ENCODE peak calls at places on chromosomes 1 and 21, in six cellular contexts. D is psoas muscle, G is heart right ventricle, M is glutamatergic neuron, R is sigmoid colon, B is Panc1. F is an unnamed sample.
A peak's percentile ranks its signal among the peaks of the same experiment; 100 is the strongest.

GRCh38 chr1:47439151-47440051 is 1.6 kb downstream of the FOXD2 start:
- DNase-seq in B (no peak), M (peak; percentile 49), G (no peak), D (no peak), R (no peak), F (no peak)

GRCh38 chr1:23237516-23237915 is 20.2 kb upstream of the HTR1D start:
- DNase-seq in M (no peak), G (no peak), D (no peak), R (no peak), B (no peak), F (no peak)

GRCh38 chr1:112544753-112545152 is 36.0 kb downstream of the WNT2B start:
- DNase-seq in G (no peak), B (no peak), R (no peak), M (no peak), D (no peak), F (no peak)

GRCh38 chr1:74686941-74687340 is 13.3 kb upstream of the ERICH3 start:
- DNase-seq in M (peak; percentile 66), G (no peak), R (no peak), B (no peak), D (no peak), F (no peak)

GRCh38 chr1:150789396-150789795 is 18.7 kb downstream of the CTSK start:
- DNase-seq in M (no peak), B (no peak), G (no peak), R (no peak), D (no peak), F (no peak)

GRCh38 chr1:85142753-85143152 is 58.1 kb downstream of the SYDE2 start:
- DNase-seq in G (peak; percentile 73), M (no peak), R (no peak), B (no peak), D (no peak), F (no peak)

GRCh38 chr1:14983277-14983676 is 170.3 kb upstream of the TMEM51 start:
- DNase-seq in M (no peak), B (no peak), D (no peak), G (no peak), R (no peak), F (no peak)

GRCh38 chr21:34958040-34958439 is 91.1 kb downstream of the RUNX1 start:
- DNase-seq in G (no peak), D (no peak), B (no peak), R (no peak), M (no peak), F (no peak)

GRCh38 chr1:173853074-173853473 is 14.7 kb downstream of the GAS5 start:
- DNase-seq in R (no peak), M (no peak), G (peak; percentile 8), B (no peak), D (no peak), F (peak; percentile 9)

GRCh38 chr1:2163205-2163604 is 31.4 kb downstream of the FAAP20 start:
- DNase-seq in G (no peak), M (no peak), R (no peak), B (no peak), D (no peak), F (no peak)

GRCh38 chr1:241181471-241181870 is 175.5 kb downstream of the RGS7 start:
- DNase-seq in B (no peak), D (no peak), R (no peak), M (no peak), G (no peak), F (no peak)

GRCh38 chr1:30748098-30748698 is 9.4 kb downstream of the LAPTM5 start:
- DNase-seq in D (no peak), M (peak; percentile 53), B (no peak), G (no peak), R (no peak), F (no peak)

GRCh38 chr1:24102966-24103365 is 9.0 kb downstream of the MYOM3 start:
- DNase-seq in D (peak; percentile 92), M (no peak), G (peak; percentile 75), R (no peak), B (no peak), F (no peak)

GRCh38 chr1:240385985-240386978 is 225.7 kb downstream of the GREM2 start:
- DNase-seq in D (no peak), R (no peak), B (no peak), M (no peak), G (no peak), F (no peak)

GRCh38 chr1:1238702-1239178 is 6.7 kb downstream of the B3GALT6 start:
- DNase-seq in R (no peak), G (no peak), D (no peak), M (no peak), B (no peak), F (no peak)

DNA sequence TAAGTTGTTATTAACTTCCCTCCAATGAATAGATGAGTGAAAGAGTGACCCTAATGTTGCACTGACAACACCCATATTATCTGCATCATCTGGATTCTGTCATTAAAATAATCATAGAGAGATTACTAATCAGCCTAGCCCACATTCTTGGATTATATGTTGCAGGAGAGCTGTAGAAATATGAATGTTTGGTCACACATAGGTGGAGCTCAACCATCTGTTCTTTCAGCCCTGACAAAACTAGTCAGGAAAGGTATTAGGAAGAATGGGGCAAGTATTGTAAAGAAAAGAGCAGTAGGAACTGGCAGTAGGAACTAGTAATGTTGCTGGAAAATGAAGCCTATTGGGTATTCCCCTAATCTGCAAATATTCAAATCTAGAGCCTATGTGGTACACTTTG is 15.3 kb downstream of the FLG2 start:
- DNase-seq in D (no peak), R (no peak), G (no peak), M (no peak), B (no peak), F (no peak)
- TF ChIP-seq CTCF in D (no peak), R (no peak), G (no peak), M (no peak), B (no peak), F (no peak)

DNA sequence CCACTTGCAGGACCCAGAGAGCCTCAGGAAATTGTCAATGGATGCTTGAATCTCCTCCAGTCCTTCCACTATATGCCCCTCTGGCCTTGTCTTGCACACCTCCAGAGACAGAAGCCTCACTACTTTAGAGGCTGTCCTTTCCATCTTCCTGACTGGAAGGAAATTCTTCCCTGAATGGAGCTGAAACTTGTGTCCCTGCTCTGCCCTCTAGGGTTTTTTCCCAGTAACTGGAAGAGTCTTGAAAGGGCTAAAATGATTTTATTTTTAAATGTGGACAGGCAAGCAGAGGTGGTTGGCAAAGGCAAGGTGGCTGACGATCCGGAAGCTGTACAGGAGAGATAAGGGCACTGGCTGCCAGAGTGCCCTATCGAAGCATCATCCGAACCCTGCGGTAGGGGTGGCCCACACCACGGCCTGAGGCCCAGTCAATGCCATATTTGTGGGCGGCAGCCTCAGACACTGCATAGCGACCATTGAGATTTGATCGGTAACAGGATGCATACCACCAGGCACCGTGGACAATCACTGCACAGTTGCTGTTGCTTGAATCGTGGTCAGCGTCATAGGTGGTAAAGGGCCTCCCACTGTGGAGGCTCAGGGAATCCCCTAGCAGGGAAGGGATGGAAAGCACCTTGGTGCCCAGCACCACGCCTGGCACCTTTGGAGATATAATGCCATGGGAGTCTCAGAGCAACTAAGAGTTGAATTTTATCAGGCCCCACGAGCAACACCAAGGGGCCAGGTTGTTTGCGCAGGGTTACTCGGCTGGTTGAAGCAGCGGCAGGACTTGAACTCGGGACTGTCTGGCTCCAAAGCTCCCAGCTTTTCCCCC is 2.3 kb upstream of the MAP3K6 start:
- DNase-seq in R (no peak), M (no peak), D (no peak), G (no peak), B (no peak), F (no peak)
- TF ChIP-seq CTCF in R (no peak), M (no peak), D (no peak), G (no peak), B (peak; percentile 56), F (peak; percentile 15)

GRCh38 chr1:82923957-82924356 is 1075.0 kb downstream of the TTLL7 start:
- DNase-seq in G (no peak), M (no peak), R (no peak), D (no peak), B (no peak), F (no peak)

GRCh38 chr1:82921759-82922158 is 1077.2 kb downstream of the TTLL7 start:
- DNase-seq in M (no peak), D (no peak), G (no peak), B (no peak), R (no peak), F (no peak)

GRCh38 chr1:82919828-82920227 is 1079.1 kb downstream of the TTLL7 start:
- DNase-seq in D (no peak), M (no peak), R (no peak), G (no peak), B (no peak), F (no peak)

DNA sequence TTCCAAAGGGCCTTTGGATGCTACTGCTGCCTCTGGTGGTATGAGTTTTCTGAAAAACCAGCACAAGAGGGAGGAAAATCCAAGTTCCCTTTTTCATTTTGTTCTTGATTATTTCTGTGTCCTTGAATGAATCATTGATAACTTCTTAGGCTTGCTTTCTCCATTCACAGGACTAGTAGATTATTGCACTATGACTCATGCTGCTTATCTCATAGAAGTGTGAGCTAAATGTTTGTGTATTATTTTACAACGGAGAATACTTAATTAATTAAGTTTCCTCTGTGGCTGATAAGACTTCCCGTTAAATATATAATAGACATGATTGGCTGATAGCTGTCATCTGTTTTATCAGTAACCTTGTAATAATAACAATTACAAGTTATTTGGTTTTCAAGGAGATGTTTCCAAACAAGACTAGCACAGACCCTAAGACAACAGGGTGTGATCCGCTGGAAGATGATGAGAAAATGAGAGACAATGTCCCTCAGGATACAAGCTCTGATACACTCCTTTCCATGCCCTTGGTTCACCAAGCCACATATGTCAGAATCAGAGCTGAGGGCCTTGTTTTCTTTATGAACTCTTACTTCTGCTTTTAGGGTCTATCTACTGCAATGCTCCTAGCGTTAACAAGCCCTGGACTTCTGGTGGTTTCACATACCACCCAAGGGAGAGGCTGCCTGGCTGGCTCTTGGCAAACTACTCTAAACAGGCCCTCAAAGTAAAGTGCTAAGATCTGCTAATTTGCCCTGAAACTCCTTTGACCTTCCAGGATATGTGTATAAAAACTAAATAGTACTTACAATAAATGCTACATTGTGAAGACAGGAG is 1078.3 kb downstream of the TTLL7 start:
- DNase-seq in R (no peak), B (no peak), G (no peak), D (no peak), M (no peak), F (no peak)
- TF ChIP-seq CTCF in R (no peak), B (no peak), G (no peak), D (no peak), M (no peak), F (no peak)

GRCh38 chr1:32126770-32127169 is 18.9 kb downstream of the KPNA6 start:
- DNase-seq in D (no peak), B (no peak), G (no peak), R (no peak), M (no peak), F (no peak)

GRCh38 chr1:32125313-32125712 is 17.5 kb downstream of the KPNA6 start:
- DNase-seq in D (no peak), R (no peak), B (no peak), M (no peak), G (no peak), F (no peak)

GRCh38 chr1:32128971-32129370 is 21.1 kb downstream of the KPNA6 start:
- DNase-seq in B (no peak), G (no peak), M (no peak), D (no peak), R (no peak), F (no peak)

GRCh38 chr1:32128479-32128878 is 20.6 kb downstream of the KPNA6 start:
- DNase-seq in M (no peak), R (no peak), B (no peak), G (no peak), D (no peak), F (no peak)

DNA sequence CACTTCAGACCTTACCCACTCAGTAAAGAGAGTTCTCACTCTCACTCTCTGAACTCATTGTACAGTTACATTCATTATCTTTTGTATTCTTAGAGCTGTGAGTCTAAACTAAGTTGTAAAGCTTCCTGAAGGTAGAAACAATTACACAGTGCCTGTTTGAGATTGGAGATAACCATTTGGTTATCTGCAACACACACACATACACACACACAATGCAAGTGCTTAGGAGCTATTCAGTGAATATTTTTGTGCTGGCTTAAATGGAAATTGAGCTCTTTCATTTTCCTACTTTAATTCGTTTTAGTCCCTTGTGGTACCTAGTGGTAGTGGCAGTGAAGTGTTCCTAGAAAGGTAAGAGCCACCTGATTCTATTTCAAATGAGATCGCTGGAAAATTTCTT is 19.9 kb downstream of the KPNA6 start:
- DNase-seq in D (no peak), R (no peak), G (no peak), M (no peak), B (no peak), F (no peak)
- TF ChIP-seq CTCF in D (peak; percentile 4), R (no peak), G (no peak), M (peak; percentile 28), B (no peak), F (peak; percentile 50)

F was measured in endothelial cell.